ENCODE peak calls at places on chromosomes 4 and X, in four cellular contexts. P, L, M and T are unnamed samples.
A peak's percentile ranks its signal among the peaks of the same experiment; 100 is the strongest.

GRCh38 chr4:176635372-176636261 is 157.1 kb downstream of the VEGFC start:
- DNase-seq in L (peak; percentile 61), M (no peak), P (no peak), T (no peak)

GRCh38 chr4:113468165-113469022 is 293.1 kb downstream of the CAMK2D start:
- DNase-seq in P (peak; percentile 30), M (peak; percentile 99), L (peak; percentile 92), T (no peak)

GRCh38 chrX:124634363-124634762 is 288.0 kb downstream of the SH2D1A start:
- DNase-seq in P (no peak), L (no peak), M (no peak), T (no peak)

GRCh38 chr4:42359686-42360085 is 37.6 kb upstream of the SHISA3 start:
- DNase-seq in P (no peak), M (peak; percentile 6), L (no peak), T (no peak)

GRCh38 chr4:187103351-187103750 is 379.7 kb upstream of the FAT1 start:
- DNase-seq in P (no peak), L (no peak), M (no peak), T (no peak)

GRCh38 chr4:25452081-25452480 is 75.0 kb downstream of the ANAPC4 start:
- DNase-seq in M (no peak), L (no peak), P (no peak), T (no peak)

GRCh38 chr4:73984736-73985527 is 3.1 kb downstream of the PPBP start:
- DNase-seq in M (no peak), L (no peak), P (no peak), T (no peak)

GRCh38 chrX:30504309-30504708 is 73.3 kb downstream of the TASL start:
- DNase-seq in M (no peak), L (no peak), P (no peak), T (no peak)

GRCh38 chrX:29231800-29232199 is 644.6 kb downstream of the IL1RAPL1 start:
- DNase-seq in M (no peak), L (no peak), P (no peak), T (no peak)

GRCh38 chr4:108165601-108166000 is 3.1 kb downstream of the LEF1 start:
- DNase-seq in P (no peak), M (no peak), L (no peak), T (no peak)

GRCh38 chr4:88818650-88819470 is 121.2 kb upstream of the NAP1L5 start:
- DNase-seq in M (peak; percentile 20), L (peak; percentile 23), P (no peak), T (peak; percentile 13)

GRCh38 chr4:78569291-78569821 is 17.8 kb downstream of the ANXA3 start:
- DNase-seq in M (peak; percentile 46), L (peak; percentile 49), P (no peak), T (no peak)

GRCh38 chr4:53640576-53641459 is 49.5 kb upstream of the LNX1 start:
- DNase-seq in P (no peak), M (no peak), L (peak; percentile 37), T (no peak)

GRCh38 chr4:144611850-144612249 is 34.1 kb upstream of the HHIP start:
- DNase-seq in P (no peak), L (no peak), M (no peak), T (no peak)

GRCh38 chr4:130479674-130480073 is 1383.7 kb downstream of the C4orf33 start:
- DNase-seq in M (no peak), P (no peak), L (no peak), T (no peak)

GRCh38 chr4:26885912-26886274 is 25.3 kb downstream of the STIM2 start:
- DNase-seq in P (no peak), L (no peak), M (no peak), T (no peak)

GRCh38 chr4:77349796-77350195 is 192.8 kb downstream of the CCNG2 start:
- DNase-seq in M (no peak), P (no peak), L (peak; percentile 62), T (no peak)

GRCh38 chr4:26220704-26221103 is 100.1 kb upstream of the RBPJ start:
- DNase-seq in M (peak; percentile 39), P (no peak), L (peak; percentile 59), T (no peak)

GRCh38 chrX:10120828-10121227 is 35.9 kb upstream of the CLCN4 start:
- DNase-seq in M (no peak), L (no peak), P (no peak), T (no peak)
- H3K9me3 ChIP-seq in M (peaks cover 27% of the 10 kb centered on the region), L (peaks cover 24% of the 10 kb centered on the region), P (no peaks in the 10 kb centered on the region), T (no peaks in the 10 kb centered on the region)

DNA sequence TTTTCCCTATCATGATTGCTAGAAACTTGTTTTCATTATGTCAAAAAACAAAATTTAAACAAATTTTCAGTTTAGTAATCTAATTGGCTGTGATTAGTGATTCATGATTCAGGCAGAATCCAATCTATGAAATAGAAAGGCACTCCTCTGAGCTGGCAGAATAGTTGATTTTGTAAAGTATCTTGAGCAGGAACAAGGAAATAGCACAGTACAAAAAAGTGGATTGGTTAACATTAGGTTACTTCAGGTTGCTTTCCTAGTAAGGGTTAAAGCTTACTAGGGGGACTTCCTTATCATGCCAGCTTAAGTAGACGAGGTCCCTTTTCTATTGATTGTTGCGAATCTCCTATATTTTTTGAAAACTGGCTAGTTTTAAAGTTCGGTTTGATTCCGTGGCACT is 43.4 kb upstream of the PRDM5 start:
- DNase-seq in L (no peak), M (no peak), P (no peak), T (no peak)
- H3K9me3 ChIP-seq in L (no peaks in the 10 kb centered on the region), M (no peaks in the 10 kb centered on the region), P (no peaks in the 10 kb centered on the region), T (no peaks in the 10 kb centered on the region)

GRCh38 chr4:139910106-139910505 is 243.9 kb downstream of the MAML3 start:
- DNase-seq in P (no peak), L (no peak), M (no peak), T (no peak)
- H3K9me3 ChIP-seq in P (no peaks in the 10 kb centered on the region), L (no peaks in the 10 kb centered on the region), M (no peaks in the 10 kb centered on the region), T (no peaks in the 10 kb centered on the region)

GRCh38 chr4:252065-252601 is 53.1 kb downstream of the ZNF732 start:
- DNase-seq in L (no peak), M (no peak), P (no peak), T (no peak)

GRCh38 chr4:256492-256891 is 48.8 kb downstream of the ZNF732 start:
- DNase-seq in M (no peak), L (no peak), P (no peak), T (no peak)

DNA sequence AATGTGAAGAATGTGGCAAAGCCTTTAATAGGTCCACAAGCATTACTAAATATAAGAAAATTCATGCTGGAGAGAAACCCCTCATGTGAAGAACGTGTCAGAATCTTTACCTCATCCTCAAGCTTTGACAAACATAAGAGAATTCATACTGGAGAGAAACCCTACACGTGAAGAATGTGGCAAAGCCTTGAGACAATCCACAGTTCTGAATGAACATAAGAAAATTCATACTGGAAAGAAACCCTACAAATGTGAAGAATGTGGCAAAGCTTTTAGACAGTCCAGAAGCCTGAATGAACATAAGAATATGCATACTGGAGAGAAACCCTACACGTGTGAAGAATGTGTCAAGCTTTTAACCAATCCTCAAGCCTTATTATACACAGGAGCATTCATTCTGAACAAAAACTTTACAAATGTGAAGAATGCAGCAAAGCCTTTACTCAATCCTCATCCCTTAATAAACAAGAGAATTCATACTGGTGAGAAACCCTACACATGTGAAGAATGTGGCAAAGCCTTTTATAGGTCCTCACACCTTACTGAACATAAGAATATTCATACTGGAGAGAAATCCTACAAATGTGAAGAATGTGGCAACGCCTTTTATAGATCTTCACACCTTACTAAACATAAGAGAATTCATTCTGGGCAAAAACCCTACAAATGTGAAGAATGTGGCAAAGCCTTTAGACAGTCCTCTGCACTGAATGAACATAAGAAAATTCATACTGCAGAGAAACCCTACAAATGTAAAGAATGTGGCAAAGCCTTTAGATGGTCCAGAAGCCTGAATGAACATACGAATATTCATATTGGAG is 51.1 kb downstream of the ZNF732 start:
- DNase-seq in L (no peak), P (no peak), M (no peak), T (no peak)
- H3K9me3 ChIP-seq in L (peaks cover 12% of the 10 kb centered on the region), P (peaks cover 93% of the 10 kb centered on the region), M (peaks cover 25% of the 10 kb centered on the region), T (peaks cover 22% of the 10 kb centered on the region)

GRCh38 chrX:151902813-151903591 is 9.7 kb upstream of the MAGEA4 start:
- DNase-seq in L (peak; percentile 81), P (peak; percentile 28), M (peak; percentile 55), T (no peak)
- H3K9me3 ChIP-seq in L (no peaks in the 10 kb centered on the region), P (no peaks in the 10 kb centered on the region), M (no peaks in the 10 kb centered on the region), T (no peaks in the 10 kb centered on the region)